ENCODE peak calls at places on chromosomes 7 and 10, in five cellular contexts. Y, I, S, Z and T are unnamed samples.

GRCh38 chr7:818031-818699 is 14.1 kb upstream of the SUN1 start:
- DNase-seq in Y (peak; percentile 75), I (peak; percentile 17), S (no peak), Z (no peak), T (no peak)

GRCh38 chr10:122474145-122474739 is 12.9 kb downstream of the HTRA1 start:
- DNase-seq in S (no peak), Z (peak; percentile 47), I (no peak), Y (no peak), T (no peak)

GRCh38 chr7:73308074-73308664 is 457 bp downstream of the NSUN5 start:
- DNase-seq in S (peak; percentile 47), Z (no peak), I (no peak), Y (no peak), T (no peak)

GRCh38 chr10:70715853-70716795 is 43.8 kb downstream of the ADAMTS14 start:
- DNase-seq in Y (peak; percentile 46), Z (no peak), I (no peak), S (peak; percentile 96), T (no peak)

GRCh38 chr10:125768217-125768616 is 7.4 kb downstream of the MMP21 start:
- DNase-seq in S (no peak), I (no peak), Z (no peak), Y (peak; percentile 46), T (no peak)

GRCh38 chr7:118239014-118239413 is 14.5 kb downstream of the ANKRD7 start:
- DNase-seq in I (no peak), Y (no peak), S (no peak), Z (no peak), T (no peak)

GRCh38 chr7:48041665-48041995 is 6.3 kb downstream of the C7orf57 start:
- DNase-seq in Y (peak; percentile 11), Z (no peak), I (no peak), S (no peak), T (no peak)

GRCh38 chr7:44325181-44325671 is at the start of gene CAMK2B:
- DNase-seq in I (no peak), Z (no peak), S (peak; percentile 43), Y (no peak), T (no peak)

GRCh38 chr7:154212861-154213260 is 160.7 kb downstream of the DPP6 start:
- DNase-seq in Z (no peak), S (no peak), Y (no peak), I (no peak), T (no peak)

GRCh38 chr10:16459428-16459939 is 22.7 kb downstream of the PTER start:
- DNase-seq in Z (no peak), Y (no peak), I (no peak), S (no peak), T (no peak)

GRCh38 chr10:59435707-59436106 is 73.4 kb upstream of the FAM13C start:
- DNase-seq in Y (peak; percentile 31), Z (no peak), S (no peak), I (no peak), T (no peak)

GRCh38 chr7:43569424-43569823 is 13.5 kb upstream of the STK17A start:
- DNase-seq in I (no peak), S (no peak), Z (no peak), Y (peak; percentile 39), T (no peak)

GRCh38 chr7:3607847-3608246 is 306.8 kb downstream of the SDK1 start:
- DNase-seq in Y (no peak), Z (no peak), I (no peak), S (no peak), T (no peak)

GRCh38 chr10:64731016-64731415 is 1209.8 kb downstream of the REEP3 start:
- DNase-seq in I (no peak), S (no peak), Z (no peak), Y (no peak), T (no peak)

GRCh38 chr7:143285454-143285756 is 647 bp downstream of the TMEM139 start:
- DNase-seq in I (no peak), Z (peak; percentile 49), Y (no peak), S (no peak), T (no peak)

GRCh38 chr10:31242902-31243301 is 76.1 kb upstream of the ZEB1 start:
- DNase-seq in Z (no peak), Y (peak; percentile 94), S (no peak), I (no peak), T (no peak)

GRCh38 chr7:2266911-2267310 is 24.9 kb downstream of the NUDT1 start:
- DNase-seq in Z (no peak), S (no peak), I (no peak), Y (peak; percentile 33), T (no peak)

GRCh38 chr7:40101201-40101600 is 33.2 kb downstream of the MPLKIP start:
- DNase-seq in Z (no peak), Y (no peak), S (no peak), I (no peak), T (no peak)

GRCh38 chr10:27822286-27822685 is 76.7 kb upstream of the MKX start:
- DNase-seq in I (no peak), Y (peak; percentile 6), S (no peak), Z (no peak), T (no peak)

GRCh38 chr7:155173905-155174304 is 103.8 kb downstream of the HTR5A start:
- DNase-seq in I (no peak), Y (no peak), Z (no peak), S (no peak), T (no peak)

GRCh38 chr7:130112078-130112477 is 41.7 kb downstream of the KLHDC10 start:
- DNase-seq in Z (no peak), Y (no peak), S (no peak), I (no peak), T (no peak)

GRCh38 chr7:82257118-82257695 is 186.4 kb downstream of the CACNA2D1 start:
- DNase-seq in S (peak; percentile 99), Y (no peak), I (no peak), Z (no peak), T (no peak)

GRCh38 chr7:159098424-159098786 is 46.3 kb downstream of the VIPR2 start:
- DNase-seq in Z (no peak), Y (no peak), S (no peak), I (no peak), T (no peak)

GRCh38 chr7:149459540-149460433 is 1.1 kb downstream of the ZNF777 start:
- DNase-seq in S (peak; percentile 30), Z (no peak), I (no peak), Y (no peak), T (peak; percentile 15)

GRCh38 chr10:111131168-111131799 is 54.5 kb downstream of the ADRA2A start:
- DNase-seq in Y (no peak), S (no peak), Z (no peak), I (no peak), T (no peak)

GRCh38 chr10:87861566-87861952 is 1.8 kb downstream of the KLLN start:
- DNase-seq in S (no peak), I (no peak), Z (no peak), Y (peak; percentile 90), T (peak; percentile 21)

GRCh38 chr7:16929146-16929762 is 47.5 kb upstream of the AGR3 start:
- DNase-seq in I (no peak), Y (no peak), S (no peak), Z (no peak), T (no peak)

GRCh38 chr10:19724287-19724686 is 91.9 kb upstream of the PLXDC2 start:
- DNase-seq in Z (no peak), Y (no peak), I (no peak), S (no peak), T (no peak)

GRCh38 chr7:46123-46829 is 146.1 kb upstream of the FAM20C start:
- DNase-seq in I (no peak), Z (no peak), Y (no peak), S (no peak), T (no peak)

GRCh38 chr10:113858541-113858940 is 4.1 kb downstream of the NHLRC2 start:
- DNase-seq in I (no peak), Y (peak; percentile 21), Z (no peak), S (no peak), T (no peak)

GRCh38 chr7:105721571-105722104 is 140.3 kb upstream of the EFCAB10 start:
- DNase-seq in Z (no peak), Y (no peak), I (no peak), S (no peak), T (no peak)

GRCh38 chr7:73885975-73886798 is 25.2 kb downstream of the TMEM270 start:
- DNase-seq in Y (peak; percentile 84), S (no peak), Z (no peak), I (no peak), T (no peak)

GRCh38 chr10:125868372-125868975 is 12.6 kb downstream of the DHX32 start:
- DNase-seq in S (peak; percentile 18), I (peak; percentile 28), Y (peak; percentile 73), Z (no peak), T (no peak)

GRCh38 chr7:42203336-42203735 is 33.7 kb downstream of the GLI3 start:
- DNase-seq in I (no peak), Z (no peak), S (no peak), Y (no peak), T (no peak)

GRCh38 chr10:128859738-128860386 is 607.2 kb upstream of the MGMT start:
- DNase-seq in I (peak; percentile 2), S (no peak), Z (no peak), Y (no peak), T (no peak)

GRCh38 chr7:129464194-129464593 is 30.0 kb downstream of the STRIP2 start:
- DNase-seq in I (no peak), Y (no peak), S (no peak), Z (no peak), T (no peak)